ENCODE peak calls at places on chromosomes 3 and 15, in ten cellular contexts. K, P, L, B, W, N, R, F, Q and V are unnamed samples.

GRCh38 chr3:127351775-127352350 is 64.0 kb upstream of the PRR20G start:
- DNase-seq in K (no peak), P (peak; percentile 40), L (no peak), B (no peak), W (no peak), N (no peak), R (no peak), F (no peak), Q (no peak), V (peak; percentile 64)

GRCh38 chr3:185586644-185586964 is 509 bp downstream of the SENP2 start:
- DNase-seq in K (no peak), P (no peak), L (no peak), B (no peak), W (no peak), N (no peak), R (no peak), F (no peak), Q (no peak), V (no peak)

GRCh38 chr3:137105277-137105977 is 147.6 kb downstream of the IL20RB start:
- DNase-seq in K (no peak), P (no peak), L (peak; percentile 19), B (peak; percentile 93), W (peak; percentile 55), N (no peak), R (peak; percentile 52), F (peak; percentile 74), Q (no peak), V (no peak)

GRCh38 chr3:17852217-17852616 is 109.8 kb upstream of the TBC1D5 start:
- DNase-seq in K (no peak), P (no peak), L (peak; percentile 25), B (no peak), W (no peak), N (no peak), R (no peak), F (no peak), Q (no peak), V (no peak)

GRCh38 chr15:55588070-55588817 is at the start of gene PYGO1:
- DNase-seq in K (peak; percentile 81), P (peak; percentile 72), L (no peak), B (peak; percentile 80), W (no peak), N (peak; percentile 48), R (no peak), F (peak; percentile 70), Q (peak; percentile 19), V (peak; percentile 45)

GRCh38 chr3:32180151-32180850 is 58.2 kb upstream of the CMTM8 start:
- DNase-seq in K (no peak), P (no peak), L (no peak), B (no peak), W (no peak), N (no peak), R (no peak), F (no peak), Q (no peak), V (no peak)

GRCh38 chr15:88342666-88343065 is 86.1 kb upstream of the NTRK3 start:
- DNase-seq in K (no peak), P (no peak), L (no peak), B (no peak), W (no peak), N (no peak), R (no peak), F (no peak), Q (no peak), V (no peak)

GRCh38 chr15:37096878-37097568 is 3.3 kb downstream of the MEIS2 start:
- DNase-seq in K (no peak), P (no peak), L (no peak), B (no peak), W (no peak), N (no peak), R (no peak), F (peak; percentile 62), Q (no peak), V (no peak)

GRCh38 chr15:65558336-65558735 is 28.1 kb downstream of the HACD3 start:
- DNase-seq in K (no peak), P (no peak), L (no peak), B (no peak), W (no peak), N (no peak), R (no peak), F (no peak), Q (no peak), V (no peak)

GRCh38 chr3:180116203-180116602 is 79.5 kb upstream of the PEX5L start:
- DNase-seq in K (no peak), P (no peak), L (no peak), B (peak; percentile 54), W (no peak), N (no peak), R (no peak), F (no peak), Q (no peak), V (no peak)

GRCh38 chr15:60696523-60696859 is 217.5 kb upstream of the ICE2 start:
- DNase-seq in K (no peak), P (no peak), L (no peak), B (no peak), W (no peak), N (no peak), R (no peak), F (no peak), Q (no peak), V (no peak)

GRCh38 chr3:107524214-107525100 is 1.7 kb downstream of the BBX start:
- DNase-seq in K (peak; percentile 77), P (no peak), L (no peak), B (peak; percentile 59), W (no peak), N (peak; percentile 50), R (no peak), F (peak; percentile 59), Q (peak; percentile 51), V (no peak)

GRCh38 chr3:79979990-79980389 is 212.2 kb upstream of the ROBO1 start:
- DNase-seq in K (no peak), P (no peak), L (no peak), B (no peak), W (no peak), N (no peak), R (no peak), F (no peak), Q (no peak), V (no peak)

GRCh38 chr3:79973917-79974595 is 206.3 kb upstream of the ROBO1 start:
- DNase-seq in K (no peak), P (no peak), L (no peak), B (no peak), W (no peak), N (no peak), R (no peak), F (no peak), Q (no peak), V (no peak)

GRCh38 chr3:79973482-79973881 is 205.7 kb upstream of the ROBO1 start:
- DNase-seq in K (no peak), P (no peak), L (no peak), B (no peak), W (no peak), N (no peak), R (no peak), F (no peak), Q (no peak), V (no peak)

GRCh38 chr3:79976466-79976865 is 208.7 kb upstream of the ROBO1 start:
- DNase-seq in K (no peak), P (no peak), L (no peak), B (no peak), W (no peak), N (no peak), R (no peak), F (peak; percentile 66), Q (no peak), V (no peak)
- H3K27ac ChIP-seq in K (no peak overlapping the region), P (no peak overlapping the region), L (no peak overlapping the region), B (no peak overlapping the region), W (no peak overlapping the region), N (no peak overlapping the region), R (no peak overlapping the region), F (no peak overlapping the region), Q (no peak overlapping the region), V (no peak overlapping the region)

DNA sequence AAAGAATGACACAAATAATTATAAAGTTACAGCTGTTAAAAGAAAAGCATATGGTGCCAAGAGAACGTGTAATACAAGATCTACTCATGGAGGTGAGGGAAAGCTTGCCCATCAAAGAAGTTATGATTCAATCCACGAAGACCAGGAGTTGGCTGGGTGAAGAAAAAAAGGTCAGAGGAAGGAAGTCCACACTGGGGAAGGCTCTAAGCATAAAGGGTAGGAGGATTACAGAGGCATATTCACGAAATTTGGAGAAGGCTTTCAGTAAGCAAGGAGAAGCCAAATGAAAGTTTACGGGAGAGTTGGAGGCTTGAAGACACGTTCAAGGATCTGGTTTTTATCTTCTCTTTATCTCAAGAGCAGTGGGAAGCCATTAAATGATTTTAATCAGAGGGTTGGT is 1.8 kb upstream of the TGFBR2 start:
- DNase-seq in K (no peak), P (no peak), L (no peak), B (no peak), W (no peak), N (no peak), R (no peak), F (no peak), Q (no peak), V (no peak)
- H3K4me3 ChIP-seq in K (no peak overlapping the region), P (no peak overlapping the region), L (no peak overlapping the region), B (no peak overlapping the region), W (no peak overlapping the region), N (no peak overlapping the region), R (no peak overlapping the region), F (no peak overlapping the region), Q (no peak overlapping the region), V (no peak overlapping the region)

GRCh38 chr3:4693620-4694019 is 200.5 kb downstream of the ITPR1 start:
- DNase-seq in K (no peak), P (no peak), L (peak; percentile 24), B (no peak), W (no peak), N (no peak), R (no peak), F (no peak), Q (no peak), V (peak; percentile 34)
- TF ChIP-seq POLR2AphosphoS5 in K (no peak), P (no peak), L (no peak), B (no peak), W (no peak), N (no peak), R (no peak), F (no peak), Q (no peak), V (no peak)

GRCh38 chr3:175383366-175383765 is 524.2 kb downstream of the NAALADL2 start:
- DNase-seq in K (no peak), P (no peak), L (no peak), B (no peak), W (no peak), N (no peak), R (no peak), F (no peak), Q (no peak), V (no peak)
- H3K27ac ChIP-seq in K (no peak overlapping the region), P (no peak overlapping the region), L (no peak overlapping the region), B (no peak overlapping the region), W (no peak overlapping the region), N (no peak overlapping the region), R (no peak overlapping the region), F (no peak overlapping the region), Q (no peak overlapping the region), V (no peak overlapping the region)

DNA sequence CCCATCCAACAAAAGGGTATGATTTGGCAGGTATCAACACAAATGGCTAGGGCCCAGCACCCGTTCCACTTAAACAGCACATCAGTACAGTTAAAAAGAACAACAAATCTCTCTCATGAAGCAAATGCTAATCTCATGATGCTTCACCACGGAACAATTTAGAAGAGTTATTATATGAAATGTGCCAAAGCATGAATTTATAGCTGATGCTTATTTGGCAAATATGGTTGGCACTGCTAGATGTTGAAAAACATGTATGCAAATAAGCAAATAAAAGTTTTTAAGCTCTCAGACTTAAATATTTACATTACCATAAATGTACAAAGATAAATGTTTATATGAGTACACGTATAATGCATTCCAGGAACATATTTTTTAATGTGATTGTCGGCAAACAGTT is 2.3 kb downstream of the PEAK1 start:
- DNase-seq in K (no peak), P (no peak), L (no peak), B (no peak), W (no peak), N (no peak), R (no peak), F (no peak), Q (no peak), V (no peak)
- H3K4me3 ChIP-seq in K (no peak overlapping the region), P (peak overlapping the region; percentile 98), L (no peak overlapping the region), B (no peak overlapping the region), W (no peak overlapping the region), N (no peak overlapping the region), R (no peak overlapping the region), F (peak overlapping the region; percentile 99), Q (no peak overlapping the region), V (no peak overlapping the region)